ENCODE peak calls at places on chromosome 7, in nine cellular contexts. One of them, this sample, is unnamed.

GRCh38 chr7:143372070-143372469 is 9.1 kb upstream of the ZYX start:
- DNase-seq in A549: no peak
- DNase-seq in heart left ventricle: peak
- DNase-seq in stomach: peak
- DNase-seq in uterus: no peak
- DNase-seq in lower leg skin: peak
- DNase-seq in K562: no peak
- DNase-seq in body of pancreas: peak
- DNase-seq in ovary: no peak
- DNase-seq in this sample: no peak

GRCh38 chr7:28291559-28291958 is 111.0 kb upstream of the JAZF1 start:
- DNase-seq in A549: no peak
- DNase-seq in heart left ventricle: no peak
- DNase-seq in stomach: no peak
- DNase-seq in uterus: no peak
- DNase-seq in lower leg skin: no peak
- DNase-seq in K562: no peak
- DNase-seq in body of pancreas: no peak
- DNase-seq in ovary: no peak
- DNase-seq in this sample: no peak

GRCh38 chr7:17183630-17184328 is 114.7 kb upstream of the AHR start:
- DNase-seq in A549: no peak
- DNase-seq in heart left ventricle: no peak
- DNase-seq in stomach: no peak
- DNase-seq in uterus: no peak
- DNase-seq in lower leg skin: no peak
- DNase-seq in K562: no peak
- DNase-seq in body of pancreas: no peak
- DNase-seq in ovary: no peak
- DNase-seq in this sample: no peak

GRCh38 chr7:114081606-114082425 is 163.0 kb upstream of the PPP1R3A start:
- DNase-seq in A549: peak
- DNase-seq in heart left ventricle: no peak
- DNase-seq in stomach: no peak
- DNase-seq in uterus: no peak
- DNase-seq in lower leg skin: peak
- DNase-seq in K562: peak
- DNase-seq in body of pancreas: peak
- DNase-seq in ovary: no peak
- DNase-seq in this sample: no peak

GRCh38 chr7:100867796-100868485 is 754 bp downstream of the TRIP6 start:
- DNase-seq in A549: no peak
- DNase-seq in heart left ventricle: no peak
- DNase-seq in stomach: no peak
- DNase-seq in uterus: peak
- DNase-seq in lower leg skin: peak
- DNase-seq in K562: peak
- DNase-seq in body of pancreas: no peak
- DNase-seq in ovary: no peak
- DNase-seq in this sample: peak

GRCh38 chr7:99928994-99929729 is at the start of gene GJC3:
- DNase-seq in A549: peak
- DNase-seq in heart left ventricle: peak
- DNase-seq in stomach: peak
- DNase-seq in uterus: peak
- DNase-seq in lower leg skin: peak
- DNase-seq in K562: peak
- DNase-seq in body of pancreas: peak
- DNase-seq in ovary: peak
- DNase-seq in this sample: peak

GRCh38 chr7:17932770-17933169 is 7.5 kb downstream of the SNX13 start:
- DNase-seq in A549: no peak
- DNase-seq in heart left ventricle: no peak
- DNase-seq in stomach: no peak
- DNase-seq in uterus: no peak
- DNase-seq in lower leg skin: no peak
- DNase-seq in K562: no peak
- DNase-seq in body of pancreas: no peak
- DNase-seq in ovary: no peak
- DNase-seq in this sample: no peak

GRCh38 chr7:120731276-120731675 is 126.7 kb downstream of the TSPAN12 start:
- DNase-seq in A549: no peak
- DNase-seq in heart left ventricle: no peak
- DNase-seq in stomach: no peak
- DNase-seq in uterus: no peak
- DNase-seq in lower leg skin: no peak
- DNase-seq in K562: no peak
- DNase-seq in body of pancreas: no peak
- DNase-seq in ovary: no peak
- DNase-seq in this sample: no peak

GRCh38 chr7:77887567-77887966 is 89.0 kb downstream of the PHTF2 start:
- DNase-seq in A549: no peak
- DNase-seq in heart left ventricle: no peak
- DNase-seq in stomach: no peak
- DNase-seq in uterus: no peak
- DNase-seq in lower leg skin: no peak
- DNase-seq in K562: no peak
- DNase-seq in body of pancreas: no peak
- DNase-seq in ovary: no peak
- DNase-seq in this sample: no peak

GRCh38 chr7:151432658-151433521 is 7.1 kb downstream of the CRYGN start:
- DNase-seq in A549: no peak
- DNase-seq in heart left ventricle: no peak
- DNase-seq in stomach: no peak
- DNase-seq in uterus: no peak
- DNase-seq in lower leg skin: no peak
- DNase-seq in K562: no peak
- DNase-seq in body of pancreas: no peak
- DNase-seq in ovary: no peak
- DNase-seq in this sample: peak
- TF ChIP-seq CTCF in A549: no peak
- TF ChIP-seq CTCF in heart left ventricle: no peak
- TF ChIP-seq CTCF in stomach: no peak
- TF ChIP-seq CTCF in uterus: no peak
- TF ChIP-seq CTCF in lower leg skin: no peak
- TF ChIP-seq CTCF in K562: peak
- TF ChIP-seq CTCF in body of pancreas: no peak
- TF ChIP-seq CTCF in ovary: no peak
- TF ChIP-seq CTCF in this sample: no peak

GRCh38 chr7:43729214-43729923 is at the start of gene COA1:
- DNase-seq in A549: peak
- DNase-seq in heart left ventricle: peak
- DNase-seq in stomach: peak
- DNase-seq in uterus: peak
- DNase-seq in lower leg skin: peak
- DNase-seq in K562: peak
- DNase-seq in body of pancreas: peak
- DNase-seq in ovary: peak
- DNase-seq in this sample: peak
- TF ChIP-seq POLR2A in A549: peak
- TF ChIP-seq POLR2A in heart left ventricle: peak
- TF ChIP-seq POLR2A in stomach: no peak
- TF ChIP-seq POLR2A in uterus: peak
- TF ChIP-seq POLR2A in lower leg skin: no peak
- TF ChIP-seq POLR2A in K562: peak
- TF ChIP-seq POLR2A in body of pancreas: peak
- TF ChIP-seq POLR2A in ovary: peak
- TF ChIP-seq POLR2A in this sample: no peak

GRCh38 chr7:26100940-26101339 is 51.1 kb upstream of the NFE2L3 start:
- DNase-seq in A549: no peak
- DNase-seq in heart left ventricle: no peak
- DNase-seq in stomach: no peak
- DNase-seq in uterus: no peak
- DNase-seq in lower leg skin: no peak
- DNase-seq in K562: no peak
- DNase-seq in body of pancreas: peak
- DNase-seq in ovary: no peak
- DNase-seq in this sample: no peak
- H3K4me3 ChIP-seq in A549: no peak
- H3K4me3 ChIP-seq in heart left ventricle: no peak
- H3K4me3 ChIP-seq in stomach: no peak
- H3K4me3 ChIP-seq in uterus: no peak
- H3K4me3 ChIP-seq in lower leg skin: no peak
- H3K4me3 ChIP-seq in K562: no peak
- H3K4me3 ChIP-seq in body of pancreas: no peak
- H3K4me3 ChIP-seq in ovary: no peak
- H3K4me3 ChIP-seq in this sample: no peak

GRCh38 chr7:39703143-39703542 is 79.8 kb downstream of the RALA start:
- DNase-seq in A549: peak
- DNase-seq in heart left ventricle: no peak
- DNase-seq in stomach: no peak
- DNase-seq in uterus: no peak
- DNase-seq in lower leg skin: no peak
- DNase-seq in K562: no peak
- DNase-seq in body of pancreas: no peak
- DNase-seq in ovary: no peak
- DNase-seq in this sample: no peak
- TF ChIP-seq CTCF in A549: no peak
- TF ChIP-seq CTCF in heart left ventricle: no peak
- TF ChIP-seq CTCF in stomach: no peak
- TF ChIP-seq CTCF in uterus: no peak
- TF ChIP-seq CTCF in lower leg skin: no peak
- TF ChIP-seq CTCF in K562: no peak
- TF ChIP-seq CTCF in body of pancreas: no peak
- TF ChIP-seq CTCF in ovary: no peak
- TF ChIP-seq CTCF in this sample: no peak

DNA sequence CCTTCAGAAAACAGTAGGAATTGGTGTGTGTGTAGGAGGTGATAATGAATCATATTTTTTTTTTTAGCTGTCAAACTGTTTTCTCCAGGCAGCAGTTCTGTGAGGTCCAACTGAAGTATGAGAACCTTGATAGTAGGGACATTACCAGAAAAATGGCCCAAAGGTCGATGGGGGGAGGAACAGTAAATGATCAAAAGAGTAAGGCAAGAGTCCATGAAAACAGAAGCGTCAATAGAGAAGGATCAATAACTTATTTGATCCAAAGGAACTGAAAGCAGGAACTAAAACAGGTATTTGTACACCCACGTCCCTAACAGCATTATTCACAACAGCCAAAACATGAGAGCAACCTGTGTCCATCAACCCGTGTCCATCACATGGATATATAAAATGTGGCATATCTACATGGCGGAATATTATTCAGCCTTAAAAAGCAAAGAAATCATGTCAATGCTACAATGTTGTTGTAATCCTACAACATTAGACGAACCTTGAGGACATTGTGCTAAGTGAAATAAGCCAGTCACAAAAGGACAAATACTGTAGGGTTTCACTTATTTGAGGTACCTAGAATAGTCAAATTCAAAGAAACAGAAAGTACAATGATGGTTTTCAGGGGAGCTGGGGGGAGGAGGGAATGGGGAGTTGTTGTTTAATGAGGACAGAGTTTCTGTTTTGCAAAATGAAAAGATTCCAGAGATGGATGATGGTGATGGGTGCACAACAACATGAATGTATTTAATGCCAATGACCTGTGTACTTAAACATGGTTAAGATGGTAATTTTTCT is 214.0 kb upstream of the KLF14 start:
- DNase-seq in A549: no peak
- DNase-seq in heart left ventricle: no peak
- DNase-seq in stomach: no peak
- DNase-seq in uterus: no peak
- DNase-seq in lower leg skin: no peak
- DNase-seq in K562: no peak
- DNase-seq in body of pancreas: no peak
- DNase-seq in ovary: no peak
- DNase-seq in this sample: no peak
- TF ChIP-seq POLR2A in A549: no peak
- TF ChIP-seq POLR2A in heart left ventricle: no peak
- TF ChIP-seq POLR2A in stomach: no peak
- TF ChIP-seq POLR2A in uterus: no peak
- TF ChIP-seq POLR2A in lower leg skin: no peak
- TF ChIP-seq POLR2A in K562: no peak
- TF ChIP-seq POLR2A in body of pancreas: no peak
- TF ChIP-seq POLR2A in ovary: no peak
- TF ChIP-seq POLR2A in this sample: no peak

GRCh38 chr7:30879139-30880089 is 32.2 kb upstream of the AQP1 start:
- DNase-seq in A549: no peak
- DNase-seq in heart left ventricle: no peak
- DNase-seq in stomach: no peak
- DNase-seq in uterus: no peak
- DNase-seq in lower leg skin: no peak
- DNase-seq in K562: peak
- DNase-seq in body of pancreas: peak
- DNase-seq in ovary: no peak
- DNase-seq in this sample: no peak

GRCh38 chr7:30877010-30877740 is 34.5 kb upstream of the AQP1 start:
- DNase-seq in A549: no peak
- DNase-seq in heart left ventricle: no peak
- DNase-seq in stomach: no peak
- DNase-seq in uterus: no peak
- DNase-seq in lower leg skin: no peak
- DNase-seq in K562: no peak
- DNase-seq in body of pancreas: no peak
- DNase-seq in ovary: no peak
- DNase-seq in this sample: no peak

GRCh38 chr7:30880941-30881340 is 30.7 kb upstream of the AQP1 start:
- DNase-seq in A549: no peak
- DNase-seq in heart left ventricle: no peak
- DNase-seq in stomach: no peak
- DNase-seq in uterus: no peak
- DNase-seq in lower leg skin: no peak
- DNase-seq in K562: no peak
- DNase-seq in body of pancreas: no peak
- DNase-seq in ovary: no peak
- DNase-seq in this sample: no peak

GRCh38 chr7:30880090-30880704 is 31.5 kb upstream of the AQP1 start:
- DNase-seq in A549: no peak
- DNase-seq in heart left ventricle: no peak
- DNase-seq in stomach: no peak
- DNase-seq in uterus: no peak
- DNase-seq in lower leg skin: no peak
- DNase-seq in K562: no peak
- DNase-seq in body of pancreas: no peak
- DNase-seq in ovary: no peak
- DNase-seq in this sample: no peak

GRCh38 chr7:30877993-30878392 is 33.7 kb upstream of the AQP1 start:
- DNase-seq in A549: no peak
- DNase-seq in heart left ventricle: no peak
- DNase-seq in stomach: no peak
- DNase-seq in uterus: no peak
- DNase-seq in lower leg skin: no peak
- DNase-seq in K562: no peak
- DNase-seq in body of pancreas: peak
- DNase-seq in ovary: no peak
- DNase-seq in this sample: no peak
- H3K4me3 ChIP-seq in A549: no peak
- H3K4me3 ChIP-seq in heart left ventricle: no peak
- H3K4me3 ChIP-seq in stomach: no peak
- H3K4me3 ChIP-seq in uterus: no peak
- H3K4me3 ChIP-seq in lower leg skin: no peak
- H3K4me3 ChIP-seq in K562: no peak
- H3K4me3 ChIP-seq in body of pancreas: no peak
- H3K4me3 ChIP-seq in ovary: no peak
- H3K4me3 ChIP-seq in this sample: no peak

DNA sequence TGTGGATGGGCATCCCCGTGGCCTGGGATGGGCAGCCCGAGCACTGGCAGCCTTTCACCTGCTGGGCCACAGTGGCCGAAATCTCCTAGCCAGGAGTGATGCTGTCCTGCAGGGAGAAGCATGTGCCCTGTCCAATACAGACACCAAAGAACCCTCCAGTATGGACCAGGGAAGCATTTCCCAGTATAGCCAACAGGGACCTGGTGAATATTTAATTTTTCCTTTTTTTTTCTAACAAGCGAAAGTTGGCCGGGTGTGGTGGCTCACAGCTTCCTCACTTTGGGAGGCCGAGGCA is 11.0 kb downstream of the IMPDH1 start:
- DNase-seq in A549: no peak
- DNase-seq in heart left ventricle: no peak
- DNase-seq in stomach: no peak
- DNase-seq in uterus: no peak
- DNase-seq in lower leg skin: no peak
- DNase-seq in K562: no peak
- DNase-seq in body of pancreas: no peak
- DNase-seq in ovary: no peak
- DNase-seq in this sample: no peak
- TF ChIP-seq CTCF in A549: no peak
- TF ChIP-seq CTCF in heart left ventricle: no peak
- TF ChIP-seq CTCF in stomach: no peak
- TF ChIP-seq CTCF in uterus: no peak
- TF ChIP-seq CTCF in lower leg skin: no peak
- TF ChIP-seq CTCF in K562: no peak
- TF ChIP-seq CTCF in body of pancreas: no peak
- TF ChIP-seq CTCF in ovary: no peak
- TF ChIP-seq CTCF in this sample: no peak

This sample was measured in thyroid gland.